ENCODE peak calls at places on chromosomes 7 and 10, in five cellular contexts. T, Y, K, G and B are unnamed samples.

GRCh38 chr7:32506266-32507054 is 11.2 kb downstream of the AVL9 start:
- DNase-seq in K (peak), G (no peak), Y (no peak), T (no peak), B (no peak)

GRCh38 chr10:18793951-18794350 is 134.7 kb downstream of the ARL5B start:
- DNase-seq in T (no peak), Y (no peak), G (no peak), K (peak), B (peak)

GRCh38 chr7:111735661-111736323 is 173.5 kb upstream of the IMMP2L start:
- DNase-seq in Y (peak), T (no peak), K (peak), G (peak), B (peak)

GRCh38 chr7:53596230-53596629 is 560.8 kb downstream of the POM121L12 start:
- DNase-seq in T (no peak), G (no peak), K (peak), Y (no peak), B (no peak)

GRCh38 chr7:2508327-2509231 is 11.0 kb upstream of the LFNG start:
- DNase-seq in K (no peak), T (peak), G (no peak), Y (no peak), B (no peak)

GRCh38 chr10:51224610-51225230 is 150.4 kb downstream of the PRKG1 start:
- DNase-seq in G (no peak), Y (peak), K (no peak), T (no peak), B (no peak)

GRCh38 chr7:28685660-28686417 is 272.3 kb downstream of the TRIL start:
- DNase-seq in K (peak), G (peak), T (no peak), Y (peak), B (no peak)

GRCh38 chr10:69337312-69338132 is 59.2 kb downstream of the HK1 start:
- DNase-seq in K (no peak), Y (peak), T (no peak), G (no peak), B (peak)

GRCh38 chr10:27356738-27357137 is 116.1 kb upstream of the ACBD5 start:
- DNase-seq in K (no peak), T (no peak), Y (no peak), G (no peak), B (no peak)

GRCh38 chr10:100779329-100779728 is 33.9 kb downstream of the PAX2 start:
- DNase-seq in T (no peak), G (no peak), Y (no peak), K (no peak), B (no peak)

GRCh38 chr7:39084344-39084743 is 106.6 kb downstream of the POU6F2 start:
- DNase-seq in G (peak), K (no peak), Y (no peak), T (no peak), B (no peak)

GRCh38 chr7:142420554-142421362 is 162.9 kb upstream of the PRSS58 start:
- DNase-seq in T (no peak), Y (no peak), G (no peak), K (peak), B (no peak)

GRCh38 chr7:20114463-20114862 is 102.7 kb downstream of the MACC1 start:
- DNase-seq in K (no peak), T (peak), Y (no peak), G (no peak), B (no peak)

GRCh38 chr10:83214178-83214577 is 925.1 kb upstream of the GHITM start:
- DNase-seq in K (no peak), Y (no peak), T (no peak), G (no peak), B (no peak)

GRCh38 chr7:831596-832291 is 532 bp upstream of the SUN1 start:
- DNase-seq in T (peak), G (no peak), Y (no peak), K (peak), B (no peak)

GRCh38 chr7:50653997-50654425 is 88.8 kb upstream of the DDC start:
- DNase-seq in K (no peak), T (no peak), G (no peak), Y (no peak), B (no peak)

GRCh38 chr10:19302117-19302516 is 253.5 kb downstream of the MALRD1 start:
- DNase-seq in K (peak), Y (no peak), T (no peak), G (no peak), B (no peak)

GRCh38 chr10:124697837-124698559 is 46.2 kb downstream of the FAM53B start:
- DNase-seq in G (no peak), Y (no peak), K (no peak), T (no peak), B (no peak)

GRCh38 chr7:42152353-42153205 is 84.4 kb downstream of the GLI3 start:
- DNase-seq in Y (no peak), T (no peak), G (no peak), K (no peak), B (no peak)

GRCh38 chr10:46538723-46539426 is 17.6 kb downstream of the GPRIN2 start:
- DNase-seq in G (no peak), K (no peak), T (no peak), Y (no peak), B (no peak)